ENCODE peak calls at places on chromosomes 2 and 18, in five cellular contexts. L is neuronal stem cell; D is sciatic nerve; N is stimulated activated CD4-positive, alpha-beta T cell treated with anti-CD3 and anti-CD28 coated beads, Interleukin-1b, Interleukin-23, amount 100 ng/mL, for 24 hours; R is activated T-helper 1 cell treated with anti-CD3 and anti-CD28 coated beads, Interleukin-12 subunit alpha, Interleukin-12 subunit beta, Interleukin-2, Interleukin-4 antibody, amounts not matched to agents 30 ng/mL and 10 ng/mL and 1 ng/mL, durations not matched to agents 14 hours and 24 hours and 36 hours. V is an unnamed sample.

GRCh38 chr18:77940566-77940965 is 690.9 kb downstream of the GALR1 start:
- DNase-seq in L (no peak), D (no peak), N (no peak), R (no peak), V (no peak)

GRCh38 chr18:58161659-58162058 is 117.6 kb downstream of the NEDD4L start:
- DNase-seq in L (no peak), D (no peak), N (no peak), R (no peak), V (no peak)

GRCh38 chr2:144213797-144214196 is 306.1 kb downstream of the ZEB2 start:
- DNase-seq in L (no peak), D (no peak), N (no peak), R (no peak), V (no peak)

GRCh38 chr2:142843731-142844130 is 33.7 kb upstream of the KYNU start:
- DNase-seq in L (peak; percentile 1), D (no peak), N (no peak), R (no peak), V (no peak)

GRCh38 chr2:54120950-54121349 is 5.5 kb downstream of the ACYP2 start:
- DNase-seq in L (no peak), D (no peak), N (no peak), R (no peak), V (no peak)

GRCh38 chr2:240428245-240428644 is 7.2 kb upstream of the GPC1 start:
- DNase-seq in L (no peak), D (no peak), N (no peak), R (no peak), V (no peak)

GRCh38 chr2:168515502-168515901 is 59.4 kb downstream of the CERS6 start:
- DNase-seq in L (no peak), D (no peak), N (no peak), R (no peak), V (no peak)

GRCh38 chr2:98727369-98727749 is 3.6 kb downstream of the MGAT4A start:
- DNase-seq in L (no peak), D (no peak), N (no peak), R (no peak), V (no peak)

GRCh38 chr2:222939979-222940378 is 79.1 kb downstream of the ACSL3 start:
- DNase-seq in L (no peak), D (no peak), N (no peak), R (no peak), V (no peak)

GRCh38 chr2:1673160-1673944 is 71.0 kb downstream of the PXDN start:
- DNase-seq in L (no peak), D (peak; percentile 47), N (no peak), R (no peak), V (no peak)

GRCh38 chr2:69200107-69200520 is 186.9 kb downstream of the GFPT1 start:
- DNase-seq in L (no peak), D (no peak), N (no peak), R (no peak), V (no peak)

GRCh38 chr2:62337403-62337802 is 141.5 kb downstream of the B3GNT2 start:
- DNase-seq in L (no peak), D (no peak), N (no peak), R (no peak), V (no peak)

GRCh38 chr2:60661073-60661738 is 94.9 kb upstream of the PAPOLG start:
- DNase-seq in L (no peak), D (no peak), N (no peak), R (no peak), V (no peak)

GRCh38 chr2:46036929-46037328 is 260.3 kb upstream of the EPAS1 start:
- DNase-seq in L (no peak), D (no peak), N (no peak), R (no peak), V (no peak)

GRCh38 chr2:102304268-102304667 is 7.1 kb upstream of the IL1RL1 start:
- DNase-seq in L (no peak), D (no peak), N (no peak), R (no peak), V (no peak)

GRCh38 chr2:201151127-201152074 is 31.5 kb upstream of the CASP10 start:
- DNase-seq in L (no peak), D (no peak), N (no peak), R (no peak), V (no peak)

GRCh38 chr18:55320399-55321255 is 267.4 kb downstream of the TCF4 start:
- DNase-seq in L (no peak), D (no peak), N (no peak), R (no peak), V (no peak)

GRCh38 chr2:102025583-102026267 is 34.0 kb downstream of the IL1R2 start:
- DNase-seq in L (no peak), D (no peak), N (no peak), R (no peak), V (no peak)

GRCh38 chr18:79928563-79928960 is 22.9 kb downstream of the SLC66A2 start:
- DNase-seq in L (no peak), D (peak; percentile 38), N (no peak), R (no peak), V (no peak)

GRCh38 chr2:69171070-69171811 is 158.3 kb downstream of the ANTXR1 start:
- DNase-seq in L (no peak), D (no peak), N (no peak), R (no peak), V (no peak)

GRCh38 chr2:32172870-32173269 is 7.2 kb downstream of the SLC30A6 start:
- DNase-seq in L (no peak), D (no peak), N (no peak), R (no peak), V (no peak)

GRCh38 chr18:48828713-48829442 is 121.9 kb downstream of the SMAD7 start:
- DNase-seq in L (no peak), D (peak; percentile 58), N (no peak), R (no peak), V (no peak)

GRCh38 chr2:218259099-218259921 is 1.5 kb upstream of the GPBAR1 start:
- DNase-seq in L (no peak), D (no peak), N (no peak), R (no peak), V (no peak)

GRCh38 chr2:44894058-44894457 is 47.4 kb upstream of the SIX3 start:
- DNase-seq in L (no peak), D (no peak), N (peak; percentile 7), R (no peak), V (no peak)

GRCh38 chr2:173171924-173172643 is 96.4 kb downstream of the MAP3K20 start:
- DNase-seq in L (no peak), D (no peak), N (no peak), R (no peak), V (no peak)

GRCh38 chr2:229240984-229241491 is 30.0 kb downstream of the PID1 start:
- DNase-seq in L (no peak), D (no peak), N (no peak), R (no peak), V (no peak)

GRCh38 chr18:45449761-45450227 is 165.5 kb upstream of the SLC14A2 start:
- DNase-seq in L (no peak), D (peak; percentile 75), N (no peak), R (no peak), V (no peak)

GRCh38 chr2:202072737-202073396 is at the start of gene KIAA2012:
- DNase-seq in L (no peak), D (no peak), N (no peak), R (no peak), V (no peak)

GRCh38 chr18:12274793-12275192 is 20.6 kb downstream of the CIDEA start:
- DNase-seq in L (no peak), D (no peak), N (no peak), R (no peak), V (no peak)

GRCh38 chr2:29527947-29528346 is 393.4 kb downstream of the ALK start:
- DNase-seq in L (no peak), D (no peak), N (no peak), R (no peak), V (no peak)

GRCh38 chr2:156470975-156471583 is 34.9 kb downstream of the GPD2 start:
- DNase-seq in L (no peak), D (no peak), N (no peak), R (no peak), V (no peak)

GRCh38 chr2:166230724-166231070 is 102.9 kb upstream of the SCN1A start:
- DNase-seq in L (no peak), D (no peak), N (no peak), R (no peak), V (no peak)

GRCh38 chr2:8612734-8613179 is 69.1 kb upstream of the ID2 start:
- DNase-seq in L (no peak), D (no peak), N (no peak), R (no peak), V (no peak)

GRCh38 chr2:34848132-34848531 is 1249.0 kb upstream of the FAM98A start:
- DNase-seq in L (no peak), D (no peak), N (no peak), R (no peak), V (no peak)